ENCODE peak calls at places on chromosomes 1 and 21, in six cellular contexts. J is testis; K is OCI-LY7; Z is neuronal stem cell; D is CD8-positive, alpha-beta memory T cell; I is hepatocyte. N is an unnamed sample.
A peak's percentile ranks its signal among the peaks of the same experiment; 100 is the strongest.

GRCh38 chr1:65067491-65068201 is 80.4 kb upstream of the AK4 start:
- DNase-seq in J (peak; percentile 84), K (peak; percentile 80), Z (peak; percentile 74), D (peak; percentile 24), I (peak; percentile 85), N (peak; percentile 65)

GRCh38 chr1:165137551-165138316 is 218.8 kb downstream of the LMX1A start:
- DNase-seq in J (no peak), K (no peak), Z (no peak), D (no peak), I (peak; percentile 20), N (no peak)

GRCh38 chr1:148315081-148315811 is 163.2 kb upstream of the NBPF11 start:
- DNase-seq in J (no peak), K (no peak), Z (no peak), D (no peak), I (no peak), N (no peak)

GRCh38 chr1:239418683-239419082 is 32.3 kb downstream of the CHRM3 start:
- DNase-seq in J (no peak), K (no peak), Z (no peak), D (no peak), I (no peak), N (no peak)

GRCh38 chr1:14996133-14997050 is 157.2 kb upstream of the TMEM51 start:
- DNase-seq in J (no peak), K (no peak), Z (peak; percentile 61), D (no peak), I (peak; percentile 52), N (no peak)

GRCh38 chr1:231118704-231119453 is 43.0 kb upstream of the TRIM67 start:
- DNase-seq in J (no peak), K (no peak), Z (no peak), D (no peak), I (no peak), N (no peak)

GRCh38 chr1:56249244-56249643 is 330.1 kb downstream of the PLPP3 start:
- DNase-seq in J (no peak), K (no peak), Z (no peak), D (no peak), I (no peak), N (peak; percentile 15)

GRCh38 chr1:33724348-33724747 is 139.5 kb upstream of the HMGB4 start:
- DNase-seq in J (peak; percentile 24), K (no peak), Z (no peak), D (no peak), I (no peak), N (no peak)

GRCh38 chr21:28142692-28143091 is 850.0 kb downstream of the LTN1 start:
- DNase-seq in J (no peak), K (no peak), Z (no peak), D (no peak), I (peak; percentile 14), N (no peak)

GRCh38 chr21:37742115-37742514 is 174.1 kb downstream of the KCNJ6 start:
- DNase-seq in J (no peak), K (peak; percentile 43), Z (no peak), D (no peak), I (no peak), N (no peak)

GRCh38 chr1:167904641-167905040 is 9.3 kb downstream of the ADCY10 start:
- DNase-seq in J (no peak), K (no peak), Z (no peak), D (no peak), I (no peak), N (no peak)

GRCh38 chr1:35571263-35571662 is 1.9 kb upstream of the TFAP2E start:
- DNase-seq in J (no peak), K (no peak), Z (no peak), D (no peak), I (no peak), N (no peak)

GRCh38 chr1:181777812-181778211 is 283.7 kb downstream of the ZNF648 start:
- DNase-seq in J (no peak), K (no peak), Z (no peak), D (no peak), I (no peak), N (no peak)

GRCh38 chr1:25727819-25728286 is 72.1 kb upstream of the SELENON start:
- DNase-seq in J (peak; percentile 83), K (no peak), Z (no peak), D (no peak), I (peak; percentile 84), N (peak; percentile 77)

GRCh38 chr1:39394598-39394997 is 96.8 kb upstream of the BMP8A start:
- DNase-seq in J (no peak), K (peak; percentile 66), Z (no peak), D (no peak), I (peak; percentile 45), N (no peak)

GRCh38 chr1:100516854-100517253 is 21.1 kb upstream of the GPR88 start:
- DNase-seq in J (no peak), K (no peak), Z (no peak), D (no peak), I (no peak), N (no peak)

GRCh38 chr1:36955016-36955415 is 79.3 kb downstream of the GRIK3 start:
- DNase-seq in J (no peak), K (peak; percentile 98), Z (no peak), D (no peak), I (no peak), N (no peak)

GRCh38 chr1:99122039-99122438 is 117.4 kb upstream of the PLPPR5 start:
- DNase-seq in J (no peak), K (no peak), Z (no peak), D (no peak), I (no peak), N (no peak)

GRCh38 chr1:147641695-147642592 is 28.4 kb downstream of the ACP6 start:
- DNase-seq in J (peak; percentile 59), K (peak; percentile 63), Z (peak; percentile 43), D (no peak), I (peak; percentile 71), N (no peak)

GRCh38 chr1:24896176-24896575 is 33.9 kb downstream of the RUNX3 start:
- DNase-seq in J (no peak), K (no peak), Z (no peak), D (no peak), I (no peak), N (no peak)

GRCh38 chr1:84174051-84174556 is 30.0 kb downstream of the PRKACB start:
- DNase-seq in J (no peak), K (no peak), Z (peak; percentile 3), D (no peak), I (peak; percentile 22), N (no peak)

GRCh38 chr1:66370462-66370907 is 163.5 kb upstream of the SGIP1 start:
- DNase-seq in J (no peak), K (no peak), Z (no peak), D (no peak), I (no peak), N (no peak)

GRCh38 chr1:186819140-186819539 is 9.6 kb upstream of the PLA2G4A start:
- DNase-seq in J (no peak), K (no peak), Z (no peak), D (no peak), I (no peak), N (no peak)

GRCh38 chr1:205325334-205325884 is 3.9 kb upstream of the NUAK2 start:
- DNase-seq in J (peak; percentile 78), K (peak; percentile 70), Z (peak; percentile 83), D (peak; percentile 29), I (peak; percentile 81), N (no peak)

GRCh38 chr1:233045591-233045990 is 95.2 kb downstream of the NTPCR start:
- DNase-seq in J (no peak), K (no peak), Z (no peak), D (no peak), I (no peak), N (no peak)

GRCh38 chr1:28955930-28956552 is 41.7 kb downstream of the EPB41 start:
- DNase-seq in J (no peak), K (no peak), Z (peak; percentile 8), D (no peak), I (no peak), N (no peak)

GRCh38 chr21:40053007-40053406 is 185.8 kb downstream of the PCP4 start:
- DNase-seq in J (no peak), K (no peak), Z (no peak), D (no peak), I (peak; percentile 17), N (peak; percentile 75)

DNA sequence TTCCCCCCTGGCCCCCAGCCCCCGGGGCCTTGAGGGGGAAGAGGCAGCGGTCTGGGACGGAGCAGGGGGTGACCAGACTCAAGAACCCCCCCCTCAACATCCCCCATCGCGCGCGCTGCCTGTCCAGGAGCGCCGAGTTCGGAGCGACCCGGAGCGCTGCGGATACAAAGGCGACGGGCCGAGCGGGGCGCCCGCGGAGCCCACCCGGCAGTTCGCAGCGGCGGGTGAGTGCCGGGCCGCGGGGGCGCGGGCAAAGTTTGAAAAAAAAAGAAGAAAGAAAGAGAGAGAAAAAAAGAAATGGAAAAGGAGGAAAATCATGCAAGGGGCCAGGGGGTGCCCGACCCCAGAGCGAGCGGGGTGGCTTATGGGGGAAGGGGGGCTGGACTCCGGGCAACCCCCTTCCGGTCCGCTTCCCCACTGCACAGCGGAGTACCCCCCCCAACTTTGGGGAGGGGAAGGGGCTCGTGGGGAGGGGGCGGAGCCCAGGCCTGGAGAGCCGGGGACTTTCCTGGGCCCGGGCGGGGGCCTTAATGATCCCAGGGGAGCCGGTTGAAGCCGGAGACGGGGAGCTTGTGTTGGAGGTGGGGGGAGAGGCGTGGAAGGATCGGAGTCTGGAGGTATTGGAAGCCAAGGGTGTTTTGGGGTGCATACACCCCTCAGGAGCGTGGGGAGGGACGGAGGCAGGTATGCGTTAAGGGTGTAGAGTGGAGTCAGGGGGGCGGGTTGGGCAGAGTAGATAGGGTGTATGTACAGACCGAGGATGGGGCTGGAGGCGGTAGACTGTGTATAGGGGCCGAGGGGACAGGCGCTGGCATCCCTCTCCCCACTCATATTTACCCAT is 502 bp downstream of the VANGL2 start:
- DNase-seq in J (no peak), K (peak; percentile 31), Z (peak; percentile 74), D (no peak), I (peak; percentile 75), N (peak; percentile 39)
- H3K4me3 ChIP-seq in J (peak overlapping the region; percentile 85), K (peak overlapping the region; percentile 70), Z (peak overlapping the region; percentile 88), D (peak overlapping the region; percentile 34), I (peak overlapping the region; percentile 100), N (peak overlapping the region; percentile 97)

GRCh38 chr1:227662933-227663332 is 72.2 kb downstream of the JMJD4 start:
- DNase-seq in J (no peak), K (no peak), Z (no peak), D (no peak), I (no peak), N (no peak)

GRCh38 chr1:227661495-227661894 is 73.6 kb downstream of the JMJD4 start:
- DNase-seq in J (no peak), K (no peak), Z (no peak), D (no peak), I (no peak), N (no peak)

GRCh38 chr1:227666286-227666685 is 68.8 kb downstream of the JMJD4 start:
- DNase-seq in J (no peak), K (no peak), Z (no peak), D (no peak), I (no peak), N (no peak)
- H3K9me3 ChIP-seq in J (no peaks in the 10 kb centered on the region), K (peaks cover 37% of the 10 kb centered on the region), Z (peaks cover 30% of the 10 kb centered on the region), D (peaks cover 73% of the 10 kb centered on the region), I (peaks cover 34% of the 10 kb centered on the region), N (peaks cover 24% of the 10 kb centered on the region)

GRCh38 chr1:72197786-72198185 is 84.6 kb downstream of the NEGR1 start:
- DNase-seq in J (no peak), K (no peak), Z (no peak), D (no peak), I (no peak), N (no peak)
- H3K4me3 ChIP-seq in J (no peak overlapping the region), K (no peak overlapping the region), Z (no peak overlapping the region), D (no peak overlapping the region), I (no peak overlapping the region), N (no peak overlapping the region)

DNA sequence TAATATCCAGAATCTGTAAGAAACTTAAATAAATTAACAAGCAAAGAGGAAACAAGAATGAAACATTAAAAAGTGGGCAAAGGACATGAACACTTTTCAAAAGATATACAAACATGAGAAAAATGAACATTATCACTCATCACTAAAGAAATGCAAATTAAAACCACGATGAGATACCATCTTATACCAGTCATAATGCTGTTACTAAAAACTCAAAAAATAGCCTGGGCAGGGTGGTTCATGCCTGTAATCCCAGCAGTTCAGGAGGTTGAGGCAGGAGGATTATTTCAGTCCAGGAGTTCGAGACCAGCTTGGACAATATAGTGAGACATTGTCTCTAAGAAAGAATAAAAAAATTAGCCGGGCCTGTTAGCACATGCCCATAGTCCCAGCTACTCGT is 6.1 kb downstream of the ZNF124 start:
- DNase-seq in J (no peak), K (no peak), Z (no peak), D (no peak), I (no peak), N (no peak)
- H3K9me3 ChIP-seq in J (no peaks in the 10 kb centered on the region), K (peaks cover 73% of the 10 kb centered on the region), Z (peaks cover 6% of the 10 kb centered on the region), D (peaks cover 29% of the 10 kb centered on the region), I (peaks cover 46% of the 10 kb centered on the region), N (peaks cover 1% of the 10 kb centered on the region)

N was measured in right cardiac atrium.